ENCODE peak calls at places on chromosomes 4 and X, in six cellular contexts. L, R, O, Y, V and H are unnamed samples.

GRCh38 chrX:32137525-32137924 is 1065.7 kb upstream of the FTHL17 start:
- DNase-seq in L (no peak), R (no peak), O (no peak), Y (no peak), V (no peak), H (peak)

GRCh38 chr4:165326831-165327210 is 648 bp upstream of the MSMO1 start:
- DNase-seq in L (peak), R (peak), O (peak), Y (no peak), V (peak), H (peak)

GRCh38 chr4:38424171-38424871 is 239.7 kb upstream of the KLF3 start:
- DNase-seq in L (no peak), R (no peak), O (no peak), Y (no peak), V (no peak), H (no peak)

GRCh38 chr4:181376058-181376457 is 867.1 kb upstream of the TENM3 start:
- DNase-seq in L (no peak), R (no peak), O (no peak), Y (no peak), V (no peak), H (no peak)

GRCh38 chrX:119015407-119016242 is 41.2 kb downstream of the LONRF3 start:
- DNase-seq in L (no peak), R (no peak), O (peak), Y (peak), V (peak), H (peak)

GRCh38 chr4:5036239-5036638 is 15.0 kb upstream of the STK32B start:
- DNase-seq in L (no peak), R (no peak), O (peak), Y (no peak), V (no peak), H (peak)

GRCh38 chr4:65472531-65472930 is 197.8 kb downstream of the EPHA5 start:
- DNase-seq in L (no peak), R (no peak), O (no peak), Y (no peak), V (no peak), H (no peak)

GRCh38 chr4:74032064-74032463 is 6.4 kb downstream of the CXCL3 start:
- DNase-seq in L (peak), R (no peak), O (peak), Y (no peak), V (no peak), H (no peak)

GRCh38 chr4:141501931-141502330 is 134.5 kb upstream of the IL15 start:
- DNase-seq in L (no peak), R (no peak), O (peak), Y (no peak), V (no peak), H (peak)

GRCh38 chr4:108142870-108143269 is 25.9 kb downstream of the LEF1 start:
- DNase-seq in L (no peak), R (no peak), O (no peak), Y (no peak), V (no peak), H (no peak)

GRCh38 chr4:81722229-81722900 is 250.7 kb upstream of the RASGEF1B start:
- DNase-seq in L (no peak), R (no peak), O (no peak), Y (no peak), V (no peak), H (no peak)

GRCh38 chr4:3689006-3689405 is 77.2 kb upstream of the ADRA2C start:
- DNase-seq in L (no peak), R (no peak), O (no peak), Y (no peak), V (no peak), H (no peak)

GRCh38 chr4:111988514-111988913 is 156.7 kb upstream of the FAM241A start:
- DNase-seq in L (no peak), R (no peak), O (no peak), Y (no peak), V (no peak), H (no peak)

GRCh38 chrX:19544693-19545305 is 29.5 kb upstream of the MAP3K15 start:
- DNase-seq in L (peak), R (peak), O (peak), Y (no peak), V (peak), H (peak)

GRCh38 chr4:186669159-186669720 is 54.4 kb downstream of the FAT1 start:
- DNase-seq in L (no peak), R (no peak), O (peak), Y (no peak), V (no peak), H (peak)

GRCh38 chrX:16712116-16712824 is at the start of gene CTPS2:
- DNase-seq in L (no peak), R (peak), O (peak), Y (peak), V (peak), H (peak)

GRCh38 chr4:184954482-184954881 is 63.8 kb upstream of the HELT start:
- DNase-seq in L (no peak), R (no peak), O (no peak), Y (no peak), V (no peak), H (no peak)

GRCh38 chr4:20137176-20137575 is 114.5 kb upstream of the SLIT2 start:
- DNase-seq in L (no peak), R (no peak), O (peak), Y (no peak), V (no peak), H (no peak)

GRCh38 chr4:80201326-80202151 is 4.2 kb downstream of the PRDM8 start:
- DNase-seq in L (no peak), R (peak), O (peak), Y (no peak), V (no peak), H (peak)